ENCODE peak calls at places on chromosomes 3 and 15, in seven cellular contexts. S, K, B, N, A, P and O are unnamed samples.

GRCh38 chr15:42890161-42890913 is 30.2 kb downstream of the TTBK2 start:
- DNase-seq in B (no peak), P (no peak), A (no peak), N (peak), S (no peak), K (peak), O (peak)

GRCh38 chr3:12959838-12960378 is 113.3 kb downstream of the IQSEC1 start:
- DNase-seq in K (no peak), A (no peak), S (no peak), P (no peak), B (no peak), N (no peak), O (no peak)

GRCh38 chr3:152508705-152509104 is 240.0 kb downstream of the MBNL1 start:
- DNase-seq in S (peak), A (no peak), B (no peak), P (no peak), K (no peak), N (peak), O (no peak)

GRCh38 chr3:62615258-62615840 is 242.0 kb upstream of the FEZF2 start:
- DNase-seq in B (no peak), P (no peak), K (peak), N (no peak), A (no peak), S (no peak), O (no peak)

GRCh38 chr15:38308242-38308641 is 55.6 kb downstream of the SPRED1 start:
- DNase-seq in P (no peak), A (no peak), B (no peak), S (no peak), K (no peak), N (no peak), O (no peak)

GRCh38 chr15:69998541-69999391 is 99.0 kb downstream of the TLE3 start:
- DNase-seq in S (no peak), P (no peak), N (no peak), A (no peak), B (no peak), K (no peak), O (no peak)

GRCh38 chr15:68042855-68043222 is 11.3 kb upstream of the PIAS1 start:
- DNase-seq in S (no peak), B (no peak), K (no peak), A (no peak), N (no peak), P (no peak), O (no peak)

GRCh38 chr3:149839874-149840273 is 26.9 kb downstream of the RNF13 start:
- DNase-seq in A (no peak), K (no peak), S (no peak), P (no peak), B (no peak), N (no peak), O (peak)

GRCh38 chr3:146503459-146504202 is 34.3 kb upstream of the PLSCR2 start:
- DNase-seq in S (no peak), K (peak), P (peak), B (no peak), A (no peak), N (peak), O (peak)

GRCh38 chr3:3825025-3825424 is 25.8 kb downstream of the LRRN1 start:
- DNase-seq in K (no peak), S (no peak), P (no peak), A (no peak), N (no peak), B (no peak), O (no peak)

GRCh38 chr3:42179110-42179725 is 86.8 kb downstream of the CCK start:
- DNase-seq in N (peak), S (peak), K (peak), B (peak), P (peak), A (peak), O (peak)

GRCh38 chr3:174219738-174220137 is 639.4 kb upstream of the NAALADL2 start:
- DNase-seq in S (no peak), A (no peak), K (no peak), B (no peak), P (no peak), N (no peak), O (no peak)

GRCh38 chr3:139052802-139053600 is 8.3 kb upstream of the PRR23C start:
- DNase-seq in B (no peak), N (no peak), S (no peak), A (no peak), K (no peak), P (no peak), O (no peak)

GRCh38 chr3:111471851-111472250 is 70.1 kb upstream of the CD96 start:
- DNase-seq in S (no peak), B (no peak), P (no peak), K (peak), N (peak), A (no peak), O (no peak)

GRCh38 chr3:148999806-149000205 is 8.5 kb downstream of the GYG1 start:
- DNase-seq in S (peak), N (no peak), P (no peak), B (no peak), K (peak), A (no peak), O (no peak)

GRCh38 chr3:149581681-149582349 is 76.0 kb downstream of the WWTR1 start:
- DNase-seq in S (peak), P (no peak), N (peak), K (peak), A (peak), B (no peak), O (peak)

GRCh38 chr3:64157150-64158035 is 67.9 kb downstream of the PRICKLE2 start:
- DNase-seq in P (peak), B (no peak), A (no peak), N (no peak), K (no peak), S (no peak), O (no peak)

GRCh38 chr3:1131156-1131555 is 38.3 kb downstream of the CNTN6 start:
- DNase-seq in A (no peak), K (no peak), P (no peak), N (no peak), B (no peak), S (no peak), O (no peak)

GRCh38 chr15:81111510-81112375 is 22.3 kb upstream of the CFAP161 start:
- DNase-seq in B (no peak), K (no peak), N (no peak), P (no peak), S (no peak), A (no peak), O (peak)

GRCh38 chr3:51311055-51311454 is 74.0 kb upstream of the MANF start:
- DNase-seq in N (peak), B (no peak), S (peak), A (no peak), P (no peak), K (peak), O (peak)

GRCh38 chr3:50605901-50606326 is 5.7 kb downstream of the CISH start:
- DNase-seq in N (no peak), B (no peak), S (no peak), K (no peak), P (no peak), A (no peak), O (no peak)

GRCh38 chr3:125118600-125118999 is 62.8 kb upstream of the HEG1 start:
- DNase-seq in P (no peak), S (no peak), B (no peak), N (no peak), A (no peak), K (no peak), O (no peak)

GRCh38 chr15:53918180-53919079 is 59.8 kb upstream of the UNC13C start:
- DNase-seq in B (no peak), K (no peak), P (no peak), S (peak), A (no peak), N (no peak), O (no peak)

GRCh38 chr15:45129651-45130129 is at the start of the genes DUOX1 and DUOXA1:
- DNase-seq in A (no peak), B (no peak), P (peak), N (no peak), S (peak), K (no peak), O (no peak)

GRCh38 chr15:94023520-94023919 is 207.8 kb upstream of the MCTP2 start:
- DNase-seq in A (no peak), S (no peak), N (peak), K (no peak), P (no peak), B (no peak), O (no peak)

GRCh38 chr3:65871305-65872141 is 167.2 kb downstream of the MAGI1 start:
- DNase-seq in A (peak), K (no peak), P (peak), B (no peak), N (peak), S (peak), O (no peak)

GRCh38 chr15:38401101-38401500 is 52.8 kb upstream of the FAM98B start:
- DNase-seq in S (no peak), P (no peak), B (no peak), K (peak), N (peak), A (no peak), O (no peak)

GRCh38 chr3:60131607-60132006 is 1081.8 kb upstream of the CFAP20DC start:
- DNase-seq in S (no peak), K (no peak), B (no peak), N (no peak), P (no peak), A (no peak), O (no peak)

GRCh38 chr3:172132159-172132586 is 92.8 kb downstream of the FNDC3B start:
- DNase-seq in S (no peak), A (no peak), N (no peak), K (no peak), P (no peak), B (no peak), O (no peak)

GRCh38 chr3:127560051-127560787 is 30.3 kb downstream of the TPRA1 start:
- DNase-seq in B (no peak), S (no peak), A (no peak), N (no peak), K (no peak), P (no peak), O (no peak)

GRCh38 chr3:111936191-111936841 is 42.5 kb upstream of the ABHD10 start:
- DNase-seq in K (peak), P (no peak), N (peak), B (no peak), S (no peak), A (no peak), O (peak)

GRCh38 chr15:62369454-62369853 is 204.4 kb upstream of the C2CD4B start:
- DNase-seq in B (no peak), P (no peak), N (no peak), K (no peak), S (no peak), A (no peak), O (no peak)

GRCh38 chr3:127701281-127701792 is 28.6 kb downstream of the ABTB1 start:
- DNase-seq in B (no peak), A (no peak), P (no peak), N (no peak), S (no peak), K (no peak), O (no peak)

GRCh38 chr3:5290915-5291314 is 103.4 kb downstream of the EDEM1 start:
- DNase-seq in S (no peak), K (no peak), N (no peak), A (no peak), B (no peak), P (no peak), O (no peak)

GRCh38 chr3:141279074-141279945 is 47.7 kb downstream of the PXYLP1 start:
- DNase-seq in K (peak), S (peak), N (peak), B (no peak), P (no peak), A (peak), O (peak)

DNA sequence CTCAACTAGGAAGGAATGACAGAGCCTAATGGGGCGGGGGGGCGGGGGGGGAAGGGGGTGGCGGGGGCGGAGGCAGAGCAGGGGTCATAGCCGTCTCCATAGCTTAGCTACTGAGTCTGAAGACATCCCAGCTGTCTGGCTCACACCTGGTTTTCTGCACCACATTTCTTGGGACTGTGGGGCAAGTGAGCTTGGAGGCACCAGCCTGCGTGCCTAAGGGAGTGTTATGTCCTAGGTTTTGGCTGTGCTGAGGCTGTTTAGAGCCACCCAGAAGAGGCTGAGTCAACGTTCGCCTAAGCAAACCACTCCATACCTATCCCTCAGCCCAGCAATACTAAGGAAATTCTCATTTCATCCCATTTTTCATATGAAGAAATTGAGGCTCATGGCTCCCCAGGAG is 1.4 kb downstream of the IL17RD start:
- DNase-seq in B (no peak), P (no peak), S (no peak), N (peak), K (no peak), A (no peak), O (no peak)
- H3K4me3 ChIP-seq in B (peak), P (peak), S (peak), N (peak), K (no peak), A (no peak), O (no peak)

GRCh38 chr3:122235147-122235546 is 51.7 kb downstream of the CASR start:
- DNase-seq in A (no peak), P (no peak), B (no peak), N (no peak), K (no peak), S (no peak), O (no peak)
- H3K4me3 ChIP-seq in A (no peak), P (no peak), B (no peak), N (no peak), K (no peak), S (no peak), O (no peak)

DNA sequence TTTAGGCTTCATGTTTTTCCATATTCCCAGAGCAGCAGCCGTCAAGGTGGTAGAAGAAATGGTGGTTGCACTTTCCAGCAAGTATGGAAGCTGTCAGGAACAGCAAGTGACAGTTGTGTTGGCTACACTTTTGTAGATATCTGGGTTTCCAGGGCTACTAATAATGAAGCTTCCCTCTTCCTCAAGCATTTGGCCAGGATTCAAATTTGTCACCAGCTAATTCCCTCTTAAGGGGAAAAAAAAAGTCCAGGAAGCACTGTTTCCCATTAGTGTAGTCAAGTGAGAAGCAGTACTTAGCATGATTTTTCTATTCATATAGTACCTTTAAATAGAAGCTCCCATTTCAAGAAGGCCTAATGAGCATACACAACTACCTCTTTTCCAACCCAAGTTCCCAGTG is 252.8 kb downstream of the IGSF11 start:
- DNase-seq in N (no peak), S (no peak), P (no peak), K (no peak), B (no peak), A (no peak), O (no peak)
- H3K4me3 ChIP-seq in N (no peak), S (no peak), P (no peak), K (no peak), B (no peak), A (no peak), O (no peak)

GRCh38 chr3:196641278-196642058 is 2.0 kb downstream of the NRROS start:
- DNase-seq in N (no peak), K (no peak), A (no peak), P (no peak), S (no peak), B (no peak), O (no peak)

GRCh38 chr3:196639517-196640500 is at the start of gene NRROS:
- DNase-seq in S (peak), N (peak), A (peak), P (peak), B (no peak), K (peak), O (peak)

GRCh38 chr3:196640501-196640968 is 1.0 kb downstream of the NRROS start:
- DNase-seq in P (no peak), A (no peak), K (no peak), N (no peak), S (no peak), B (no peak), O (no peak)

GRCh38 chr3:196636369-196637349 is 2.8 kb upstream of the NRROS start:
- DNase-seq in P (no peak), N (no peak), K (no peak), S (no peak), B (no peak), A (no peak), O (no peak)

GRCh38 chr3:196638922-196639516 is 475 bp upstream of the NRROS start:
- DNase-seq in A (no peak), N (no peak), P (no peak), K (no peak), B (no peak), S (no peak), O (no peak)
- H3K4me3 ChIP-seq in A (peak), N (peak), P (peak), K (no peak), B (peak), S (peak), O (peak)